ENCODE peak calls at places on chromosomes 1 and 21, in nine cellular contexts. O, A, P, J, C, T, Q, V and L are unnamed samples. For H3K4me1, the result is how much of the 10 kb centered on the place peaks cover.

GRCh38 chr1:116259665-116260064 is 113.4 kb upstream of the ATP1A1 start:
- DNase-seq in O (no peak), A (no peak), P (no peak), J (no peak), C (no peak), T (no peak), Q (no peak), V (no peak), L (no peak)

GRCh38 chr1:79929356-79929755 is 922.8 kb upstream of the ADGRL4 start:
- DNase-seq in O (no peak), A (no peak), P (no peak), J (peak), C (no peak), T (no peak), Q (no peak), V (no peak), L (no peak)

GRCh38 chr1:93798301-93798700 is 80.7 kb downstream of the DNTTIP2 start:
- DNase-seq in O (no peak), A (peak), P (no peak), J (peak), C (no peak), T (no peak), Q (no peak), V (no peak), L (no peak)

GRCh38 chr1:45669859-45670655 is 16.3 kb downstream of the GPBP1L1 start:
- DNase-seq in O (no peak), A (no peak), P (no peak), J (no peak), C (no peak), T (no peak), Q (no peak), V (no peak), L (no peak)

GRCh38 chr1:206586501-206587445 is 25.5 kb downstream of the EIF2D start:
- DNase-seq in O (no peak), A (no peak), P (no peak), J (no peak), C (no peak), T (no peak), Q (no peak), V (no peak), L (no peak)

GRCh38 chr1:8625981-8626898 is 191.2 kb downstream of the RERE start:
- DNase-seq in O (no peak), A (peak), P (no peak), J (peak), C (no peak), T (no peak), Q (no peak), V (no peak), L (peak)

GRCh38 chr1:206581571-206581981 is 30.7 kb downstream of the EIF2D start:
- DNase-seq in O (no peak), A (no peak), P (peak), J (peak), C (peak), T (no peak), Q (peak), V (no peak), L (no peak)

GRCh38 chr1:186620951-186621350 is 59.3 kb downstream of the PTGS2 start:
- DNase-seq in O (no peak), A (no peak), P (no peak), J (peak), C (no peak), T (no peak), Q (no peak), V (no peak), L (no peak)

GRCh38 chr21:43300496-43301423 is 126.2 kb downstream of the SIK1 start:
- DNase-seq in O (peak), A (no peak), P (peak), J (peak), C (peak), T (no peak), Q (peak), V (no peak), L (no peak)

GRCh38 chr21:23016617-23017016 is 2018.4 kb downstream of the NCAM2 start:
- DNase-seq in O (no peak), A (peak), P (no peak), J (no peak), C (no peak), T (no peak), Q (no peak), V (peak), L (peak)

GRCh38 chr1:56569661-56570060 is 9.7 kb downstream of the PLPP3 start:
- DNase-seq in O (no peak), A (peak), P (no peak), J (no peak), C (no peak), T (no peak), Q (no peak), V (no peak), L (peak)

GRCh38 chr1:61279570-61279969 is 197.2 kb downstream of the NFIA start:
- DNase-seq in O (no peak), A (no peak), P (no peak), J (no peak), C (no peak), T (no peak), Q (no peak), V (peak), L (no peak)

GRCh38 chr1:12386130-12386529 is 156.3 kb downstream of the VPS13D start:
- DNase-seq in O (no peak), A (no peak), P (no peak), J (no peak), C (no peak), T (no peak), Q (no peak), V (no peak), L (no peak)

GRCh38 chr1:30746212-30747027 is 11.2 kb downstream of the LAPTM5 start:
- DNase-seq in O (no peak), A (no peak), P (no peak), J (no peak), C (no peak), T (no peak), Q (no peak), V (no peak), L (no peak)

GRCh38 chr1:1910651-1911389 is 4.2 kb upstream of the CALML6 start:
- DNase-seq in O (peak), A (no peak), P (no peak), J (no peak), C (peak), T (no peak), Q (no peak), V (no peak), L (no peak)

GRCh38 chr1:99731384-99731783 is 35.1 kb downstream of the FRRS1 start:
- DNase-seq in O (no peak), A (no peak), P (no peak), J (no peak), C (no peak), T (no peak), Q (no peak), V (no peak), L (no peak)

GRCh38 chr1:38941093-38941492 is 537 bp downstream of the RHBDL2 start:
- DNase-seq in O (no peak), A (no peak), P (no peak), J (no peak), C (no peak), T (no peak), Q (no peak), V (no peak), L (no peak)

GRCh38 chr1:107318932-107319331 is 178.1 kb downstream of the NTNG1 start:
- DNase-seq in O (no peak), A (peak), P (no peak), J (no peak), C (no peak), T (no peak), Q (no peak), V (no peak), L (peak)

GRCh38 chr1:102891868-102892625 is 216.3 kb downstream of the COL11A1 start:
- DNase-seq in O (no peak), A (peak), P (no peak), J (peak), C (no peak), T (no peak), Q (no peak), V (no peak), L (no peak)

GRCh38 chr21:45029298-45029967 is 44.9 kb upstream of the ADARB1 start:
- DNase-seq in O (peak), A (no peak), P (no peak), J (peak), C (no peak), T (no peak), Q (no peak), V (peak), L (no peak)

GRCh38 chr1:17795836-17796645 is 40.9 kb downstream of the ACTL8 start:
- DNase-seq in O (no peak), A (no peak), P (no peak), J (no peak), C (no peak), T (no peak), Q (no peak), V (no peak), L (no peak)

GRCh38 chr1:28592314-28593071 is 428 bp downstream of the RAB42 start:
- DNase-seq in O (peak), A (no peak), P (no peak), J (no peak), C (peak), T (no peak), Q (peak), V (no peak), L (no peak)

GRCh38 chr1:235527196-235527814 is 23.1 kb upstream of the B3GALNT2 start:
- DNase-seq in O (no peak), A (no peak), P (no peak), J (peak), C (no peak), T (no peak), Q (no peak), V (no peak), L (no peak)
- H3K4me1 ChIP-seq in O (under half), A (under half), P (under half), J (under half), C (under half), T (under half), Q (under half), V (under half), L (under half)

DNA sequence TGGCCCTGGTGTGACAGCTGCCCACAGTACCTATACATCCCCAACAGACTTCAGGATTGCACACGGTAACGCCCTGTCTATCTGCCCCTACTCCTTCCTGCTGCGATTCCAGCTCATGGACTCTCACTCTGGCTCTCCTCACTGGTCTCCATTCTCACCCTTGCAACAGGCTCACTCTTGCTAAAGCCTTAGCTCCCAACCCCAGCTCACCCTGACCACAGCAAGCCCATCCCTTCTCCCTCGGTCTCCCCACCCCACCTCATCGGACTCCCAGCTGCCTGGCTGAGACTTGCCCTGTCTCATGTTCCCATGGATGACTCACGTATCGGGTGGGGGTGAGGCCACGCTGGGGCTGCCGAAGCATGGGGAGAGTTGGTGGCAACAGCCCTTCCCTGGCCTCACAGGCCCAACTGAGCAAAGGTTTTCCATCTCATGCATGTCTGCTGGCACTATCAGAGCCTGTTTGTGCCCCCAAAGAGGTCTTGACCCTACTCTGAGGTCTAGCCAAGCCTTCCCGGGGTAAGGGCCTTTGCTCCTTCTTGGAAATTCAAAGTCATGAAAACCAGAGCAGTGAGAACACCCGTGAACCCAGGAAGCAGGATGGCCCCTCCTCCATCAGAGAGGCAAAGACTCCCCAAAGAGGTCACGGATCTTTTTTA is 7.1 kb downstream of the PHLDA3 start:
- DNase-seq in O (peak), A (peak), P (peak), J (peak), C (no peak), T (peak), Q (peak), V (no peak), L (peak)
- H3K4me3 ChIP-seq in O (no peak), A (peak), P (no peak), J (no peak), C (no peak), T (peak), Q (no peak), V (no peak), L (no peak)

DNA sequence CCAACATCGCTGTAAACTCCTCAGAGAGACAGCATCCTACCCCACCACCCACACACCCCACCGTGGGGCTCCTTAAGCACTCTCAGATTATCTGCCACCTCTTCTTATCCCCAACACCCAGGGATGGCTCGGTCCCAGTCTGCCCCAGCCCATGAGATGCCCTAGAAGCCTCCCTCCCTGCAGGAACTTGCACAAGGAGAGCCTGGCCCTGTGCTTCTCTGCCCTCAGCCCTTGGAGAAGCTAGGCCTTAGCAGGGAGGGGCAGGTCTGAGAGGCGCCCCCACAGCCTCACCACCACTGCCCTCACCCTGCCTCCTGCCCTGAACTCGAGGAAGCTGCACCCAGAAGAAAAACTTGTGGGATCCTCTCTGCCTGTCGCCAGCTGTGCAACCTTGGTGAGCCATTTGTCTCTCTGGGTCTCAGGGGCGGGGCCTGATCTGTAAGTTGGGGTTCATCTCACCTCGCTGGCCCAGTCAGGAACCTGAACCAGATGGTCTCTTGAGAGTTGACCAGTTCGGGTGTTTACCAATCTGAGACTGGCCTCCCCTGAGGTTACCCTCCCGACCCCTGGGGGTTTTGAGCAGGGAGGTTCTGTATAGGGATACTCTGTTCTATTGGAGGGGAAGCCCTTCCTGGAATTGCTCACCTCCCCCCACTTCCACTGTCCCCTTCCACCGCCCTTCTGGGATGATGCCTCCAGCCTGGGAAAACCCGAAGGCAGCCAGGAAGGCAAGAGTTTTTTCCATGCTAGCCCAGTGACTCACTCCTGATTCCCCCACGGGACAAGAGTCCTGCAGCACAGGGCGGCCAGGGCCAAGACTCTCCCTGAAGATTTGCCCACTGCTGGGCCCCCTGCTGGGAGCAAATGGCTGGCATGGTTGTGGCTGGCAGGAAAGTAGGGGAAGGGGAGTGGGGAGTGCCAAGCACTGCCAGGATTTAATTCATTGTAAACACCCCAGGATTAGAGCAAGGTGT is at the start of gene S100A3:
- DNase-seq in O (peak), A (peak), P (peak), J (peak), C (no peak), T (no peak), Q (peak), V (peak), L (no peak)
- TF ChIP-seq CTCF in O (peak), A (peak), P (peak), J (peak), C (no peak), T (peak), Q (no peak), V (no peak), L (no peak)

GRCh38 chr1:236142358-236143103 is at the start of gene GPR137B:
- DNase-seq in O (peak), A (peak), P (peak), J (peak), C (peak), T (no peak), Q (peak), V (no peak), L (no peak)

GRCh38 chr1:236139495-236139894 is 2.8 kb upstream of the GPR137B start:
- DNase-seq in O (no peak), A (no peak), P (no peak), J (no peak), C (no peak), T (no peak), Q (no peak), V (no peak), L (no peak)

GRCh38 chr1:236140705-236141446 is 1.5 kb upstream of the GPR137B start:
- DNase-seq in O (no peak), A (peak), P (no peak), J (no peak), C (no peak), T (no peak), Q (no peak), V (no peak), L (no peak)

GRCh38 chr1:236143104-236143948 is 987 bp downstream of the GPR137B start:
- DNase-seq in O (no peak), A (no peak), P (no peak), J (peak), C (no peak), T (no peak), Q (no peak), V (no peak), L (no peak)

GRCh38 chr1:236141447-236142357 is 637 bp upstream of the GPR137B start:
- DNase-seq in O (no peak), A (peak), P (no peak), J (peak), C (peak), T (no peak), Q (no peak), V (no peak), L (peak)
- H3K4me1 ChIP-seq in O (under half), A (under half), P (under half), J (under half), C (under half), T (under half), Q (under half), V (under half), L (under half)

GRCh38 chr1:89279011-89279466 is 6.4 kb upstream of the GBP5 start:
- DNase-seq in O (no peak), A (no peak), P (no peak), J (no peak), C (no peak), T (no peak), Q (no peak), V (no peak), L (no peak)
- H3K4me3 ChIP-seq in O (no peak), A (no peak), P (no peak), J (no peak), C (no peak), T (no peak), Q (no peak), V (no peak), L (no peak)

GRCh38 chr1:227734858-227735780 is at the start of the genes JMJD4 and SNAP47:
- DNase-seq in O (peak), A (peak), P (peak), J (peak), C (peak), T (peak), Q (peak), V (peak), L (peak)
- TF ChIP-seq CTCF in O (no peak), A (no peak), P (no peak), J (no peak), C (no peak), T (no peak), Q (no peak), V (no peak), L (no peak)